ENCODE peak calls at places on chromosome 11, in four cellular contexts. One of them, this sample, is unnamed.
A peak's percentile ranks its signal among the peaks of the same experiment; 100 is the strongest.

GRCh38 chr11:2468363-2469240 is 23.8 kb downstream of the KCNQ1 start:
- DNase-seq in astrocyte: no peak
- DNase-seq in body of pancreas: no peak
- DNase-seq in iPS DF 6.9: no peak
- DNase-seq in this sample: no peak

GRCh38 chr11:80993561-80993960 is 1552.7 kb upstream of the TENM4 start:
- DNase-seq in astrocyte: peak; percentile 14
- DNase-seq in body of pancreas: no peak
- DNase-seq in iPS DF 6.9: no peak
- DNase-seq in this sample: no peak

GRCh38 chr11:116506446-116506845 is 266.3 kb downstream of the BUD13 start:
- DNase-seq in astrocyte: no peak
- DNase-seq in body of pancreas: no peak
- DNase-seq in iPS DF 6.9: no peak
- DNase-seq in this sample: no peak

GRCh38 chr11:36228689-36229088 is 60.5 kb downstream of the COMMD9 start:
- DNase-seq in astrocyte: no peak
- DNase-seq in body of pancreas: no peak
- DNase-seq in iPS DF 6.9: no peak
- DNase-seq in this sample: no peak

GRCh38 chr11:45670386-45671135 is 5.1 kb upstream of the CHST1 start:
- DNase-seq in astrocyte: no peak
- DNase-seq in body of pancreas: no peak
- DNase-seq in iPS DF 6.9: no peak
- DNase-seq in this sample: no peak

GRCh38 chr11:7513210-7514098 is at the start of gene PPFIBP2:
- DNase-seq in astrocyte: peak; percentile 16
- DNase-seq in body of pancreas: peak; percentile 89
- DNase-seq in iPS DF 6.9: peak; percentile 60
- DNase-seq in this sample: peak; percentile 88

GRCh38 chr11:95599959-95600586 is 189.5 kb downstream of the FAM76B start:
- DNase-seq in astrocyte: no peak
- DNase-seq in body of pancreas: no peak
- DNase-seq in iPS DF 6.9: no peak
- DNase-seq in this sample: peak; percentile 21

GRCh38 chr11:20616908-20617307 is 17.5 kb downstream of the SLC6A5 start:
- DNase-seq in astrocyte: no peak
- DNase-seq in body of pancreas: no peak
- DNase-seq in iPS DF 6.9: no peak
- DNase-seq in this sample: no peak

GRCh38 chr11:75827562-75827961 is 12.6 kb downstream of the UVRAG start:
- DNase-seq in astrocyte: no peak
- DNase-seq in body of pancreas: no peak
- DNase-seq in iPS DF 6.9: no peak
- DNase-seq in this sample: peak; percentile 31

GRCh38 chr11:119316729-119317591 is at the start of gene MCAM:
- DNase-seq in astrocyte: no peak
- DNase-seq in body of pancreas: peak; percentile 41
- DNase-seq in iPS DF 6.9: no peak
- DNase-seq in this sample: peak; percentile 54

GRCh38 chr11:46239801-46240061 is 37.7 kb upstream of the CREB3L1 start:
- DNase-seq in astrocyte: peak; percentile 62
- DNase-seq in body of pancreas: no peak
- DNase-seq in iPS DF 6.9: no peak
- DNase-seq in this sample: peak; percentile 39

GRCh38 chr11:72955466-72955865 is 141.3 kb downstream of the ATG16L2 start:
- DNase-seq in astrocyte: no peak
- DNase-seq in body of pancreas: no peak
- DNase-seq in iPS DF 6.9: no peak
- DNase-seq in this sample: no peak

GRCh38 chr11:117130879-117131278 is 13.2 kb upstream of the PAFAH1B2 start:
- DNase-seq in astrocyte: no peak
- DNase-seq in body of pancreas: no peak
- DNase-seq in iPS DF 6.9: no peak
- DNase-seq in this sample: no peak

GRCh38 chr11:104118105-104118762 is 45.7 kb downstream of the PDGFD start:
- DNase-seq in astrocyte: no peak
- DNase-seq in body of pancreas: no peak
- DNase-seq in iPS DF 6.9: no peak
- DNase-seq in this sample: no peak

GRCh38 chr11:65855927-65856363 is 2.0 kb downstream of the CFL1 start:
- DNase-seq in astrocyte: no peak
- DNase-seq in body of pancreas: no peak
- DNase-seq in iPS DF 6.9: no peak
- DNase-seq in this sample: no peak

GRCh38 chr11:125333354-125334077 is 162.5 kb downstream of the FEZ1 start:
- DNase-seq in astrocyte: no peak
- DNase-seq in body of pancreas: no peak
- DNase-seq in iPS DF 6.9: no peak
- DNase-seq in this sample: no peak

GRCh38 chr11:117010808-117011540 is 87.3 kb downstream of the SIK3 start:
- DNase-seq in astrocyte: peak; percentile 96
- DNase-seq in body of pancreas: no peak
- DNase-seq in iPS DF 6.9: no peak
- DNase-seq in this sample: peak; percentile 84

GRCh38 chr11:118052581-118053206 is 24.2 kb upstream of the TMPRSS4 start:
- DNase-seq in astrocyte: no peak
- DNase-seq in body of pancreas: no peak
- DNase-seq in iPS DF 6.9: no peak
- DNase-seq in this sample: no peak

GRCh38 chr11:59283825-59284772 is 71.4 kb upstream of the MPEG1 start:
- DNase-seq in astrocyte: peak; percentile 9
- DNase-seq in body of pancreas: peak; percentile 58
- DNase-seq in iPS DF 6.9: peak; percentile 27
- DNase-seq in this sample: peak; percentile 81

GRCh38 chr11:86355256-86355655 is 19.4 kb upstream of the CCDC81 start:
- DNase-seq in astrocyte: no peak
- DNase-seq in body of pancreas: no peak
- DNase-seq in iPS DF 6.9: no peak
- DNase-seq in this sample: no peak

GRCh38 chr11:7654094-7654742 is 19.1 kb downstream of the CYB5R2 start:
- DNase-seq in astrocyte: no peak
- DNase-seq in body of pancreas: no peak
- DNase-seq in iPS DF 6.9: no peak
- DNase-seq in this sample: no peak

GRCh38 chr11:19437760-19438159 is 197.0 kb upstream of the E2F8 start:
- DNase-seq in astrocyte: peak; percentile 82
- DNase-seq in body of pancreas: no peak
- DNase-seq in iPS DF 6.9: no peak
- DNase-seq in this sample: peak; percentile 59

GRCh38 chr11:76184551-76184993 is 21.7 kb downstream of the WNT11 start:
- DNase-seq in astrocyte: no peak
- DNase-seq in body of pancreas: no peak
- DNase-seq in iPS DF 6.9: no peak
- DNase-seq in this sample: peak; percentile 60

GRCh38 chr11:14418801-14419417 is 59.9 kb upstream of the RRAS2 start:
- DNase-seq in astrocyte: no peak
- DNase-seq in body of pancreas: peak; percentile 11
- DNase-seq in iPS DF 6.9: peak; percentile 72
- DNase-seq in this sample: peak; percentile 24

GRCh38 chr11:73875380-73875779 is 1.3 kb downstream of the COA4 start:
- DNase-seq in astrocyte: no peak
- DNase-seq in body of pancreas: no peak
- DNase-seq in iPS DF 6.9: no peak
- DNase-seq in this sample: no peak

GRCh38 chr11:7869467-7869866 is 61.6 kb downstream of the OR10A6 start:
- DNase-seq in astrocyte: peak; percentile 22
- DNase-seq in body of pancreas: no peak
- DNase-seq in iPS DF 6.9: no peak
- DNase-seq in this sample: peak; percentile 13

GRCh38 chr11:128482512-128483191 is 104.7 kb downstream of the ETS1 start:
- DNase-seq in astrocyte: peak; percentile 75
- DNase-seq in body of pancreas: no peak
- DNase-seq in iPS DF 6.9: no peak
- DNase-seq in this sample: peak; percentile 66

GRCh38 chr11:100892886-100893285 is 205.8 kb downstream of the ARHGAP42 start:
- DNase-seq in astrocyte: no peak
- DNase-seq in body of pancreas: no peak
- DNase-seq in iPS DF 6.9: no peak
- DNase-seq in this sample: no peak

GRCh38 chr11:57641426-57641825 is 8.3 kb downstream of the YPEL4 start:
- DNase-seq in astrocyte: no peak
- DNase-seq in body of pancreas: no peak
- DNase-seq in iPS DF 6.9: no peak
- DNase-seq in this sample: peak; percentile 80

GRCh38 chr11:15236514-15236913 is 121.8 kb downstream of the INSC start:
- DNase-seq in astrocyte: no peak
- DNase-seq in body of pancreas: no peak
- DNase-seq in iPS DF 6.9: no peak
- DNase-seq in this sample: no peak

GRCh38 chr11:101030692-101031091 is 98.9 kb downstream of the PGR start:
- DNase-seq in astrocyte: no peak
- DNase-seq in body of pancreas: no peak
- DNase-seq in iPS DF 6.9: no peak
- DNase-seq in this sample: no peak

GRCh38 chr11:76007179-76007578 is 192.2 kb downstream of the UVRAG start:
- DNase-seq in astrocyte: peak; percentile 87
- DNase-seq in body of pancreas: no peak
- DNase-seq in iPS DF 6.9: no peak
- DNase-seq in this sample: no peak

DNA sequence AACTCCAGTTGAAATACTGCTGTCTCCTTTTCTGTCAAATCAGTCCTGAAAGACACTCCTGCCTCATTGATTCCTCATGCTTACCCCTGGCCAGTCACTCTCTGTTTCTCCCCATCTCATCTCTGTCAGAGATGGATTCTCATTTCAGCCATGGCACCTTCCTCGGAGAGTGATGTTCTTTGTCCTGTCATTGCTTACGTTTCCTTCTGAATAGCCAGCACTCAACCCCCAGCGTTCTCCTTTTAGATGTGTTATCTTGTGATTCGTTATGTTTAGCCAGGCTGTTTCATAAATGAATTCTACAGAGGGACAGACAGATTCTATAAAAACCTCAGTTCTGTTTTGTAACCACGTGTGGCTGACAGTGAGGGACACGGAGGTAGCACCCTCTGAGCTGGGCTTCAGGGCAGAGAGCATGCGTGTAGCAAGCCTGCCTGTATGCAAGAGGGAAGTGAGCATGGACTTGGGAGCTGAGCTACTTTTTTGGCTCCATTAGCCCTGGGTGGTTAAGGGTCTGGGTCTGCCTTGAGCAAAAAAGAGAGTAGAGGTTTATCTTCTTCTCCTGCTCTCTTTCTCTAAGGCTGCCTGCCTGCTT is 354.6 kb downstream of the DDX10 start:
- DNase-seq in astrocyte: no peak
- DNase-seq in body of pancreas: no peak
- DNase-seq in iPS DF 6.9: no peak
- DNase-seq in this sample: no peak
- H3K4me1 ChIP-seq in astrocyte: peaks cover 5% of the 10 kb centered on the region
- H3K4me1 ChIP-seq in body of pancreas: no peaks in the 10 kb centered on the region
- H3K4me1 ChIP-seq in iPS DF 6.9: no peaks in the 10 kb centered on the region
- H3K4me1 ChIP-seq in this sample: no peaks in the 10 kb centered on the region

GRCh38 chr11:24833598-24833997 is 336.7 kb downstream of the LUZP2 start:
- DNase-seq in astrocyte: no peak
- DNase-seq in body of pancreas: no peak
- DNase-seq in iPS DF 6.9: no peak
- DNase-seq in this sample: no peak

GRCh38 chr11:24828938-24829337 is 332.1 kb downstream of the LUZP2 start:
- DNase-seq in astrocyte: no peak
- DNase-seq in body of pancreas: no peak
- DNase-seq in iPS DF 6.9: no peak
- DNase-seq in this sample: no peak
- H3K4me3 ChIP-seq in astrocyte: no peak overlapping the region
- H3K4me3 ChIP-seq in body of pancreas: no peak overlapping the region
- H3K4me3 ChIP-seq in iPS DF 6.9: no peak overlapping the region
- H3K4me3 ChIP-seq in this sample: no peak overlapping the region

DNA sequence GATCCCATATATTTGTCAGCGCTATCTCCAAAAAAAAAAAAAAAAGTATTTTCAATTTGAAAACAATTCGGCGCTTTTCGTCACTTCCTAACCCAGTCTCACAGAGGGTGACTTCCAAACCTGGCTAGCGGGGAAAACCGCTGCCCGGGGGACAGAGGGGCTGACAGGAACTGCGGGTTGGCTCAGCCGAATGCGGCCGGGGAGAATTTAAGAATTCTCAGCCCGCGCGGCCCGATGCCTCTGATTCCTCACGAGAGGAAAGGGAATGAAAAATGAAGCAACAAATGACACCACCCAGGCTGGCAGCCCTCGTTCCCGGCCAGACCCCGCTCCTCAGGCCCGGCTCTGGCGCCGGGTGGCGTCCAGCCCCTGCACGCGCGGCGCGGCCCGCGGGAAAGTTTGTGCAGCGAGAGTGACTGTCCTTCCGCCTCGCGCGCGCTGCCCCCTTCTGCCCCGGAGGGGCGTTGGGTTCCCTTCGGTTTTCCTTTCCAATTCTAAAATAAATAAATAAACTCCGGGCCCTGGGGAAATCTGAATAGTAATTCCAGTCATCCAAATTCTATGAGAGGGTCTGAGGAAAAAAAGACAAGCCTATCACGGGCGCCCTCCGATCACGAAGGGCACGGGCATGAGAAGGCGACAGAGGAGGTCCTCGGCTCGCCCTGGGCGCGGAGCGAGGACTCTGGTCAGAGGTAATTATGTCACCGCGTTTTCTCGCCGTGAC is 4.8 kb upstream of the PAX6 start:
- DNase-seq in astrocyte: peak; percentile 6
- DNase-seq in body of pancreas: no peak
- DNase-seq in iPS DF 6.9: no peak
- DNase-seq in this sample: peak; percentile 32
- H3K4me1 ChIP-seq in astrocyte: peaks cover 24% of the 10 kb centered on the region
- H3K4me1 ChIP-seq in body of pancreas: peaks cover 73% of the 10 kb centered on the region
- H3K4me1 ChIP-seq in iPS DF 6.9: peaks cover 10% of the 10 kb centered on the region
- H3K4me1 ChIP-seq in this sample: peaks cover 15% of the 10 kb centered on the region

DNA sequence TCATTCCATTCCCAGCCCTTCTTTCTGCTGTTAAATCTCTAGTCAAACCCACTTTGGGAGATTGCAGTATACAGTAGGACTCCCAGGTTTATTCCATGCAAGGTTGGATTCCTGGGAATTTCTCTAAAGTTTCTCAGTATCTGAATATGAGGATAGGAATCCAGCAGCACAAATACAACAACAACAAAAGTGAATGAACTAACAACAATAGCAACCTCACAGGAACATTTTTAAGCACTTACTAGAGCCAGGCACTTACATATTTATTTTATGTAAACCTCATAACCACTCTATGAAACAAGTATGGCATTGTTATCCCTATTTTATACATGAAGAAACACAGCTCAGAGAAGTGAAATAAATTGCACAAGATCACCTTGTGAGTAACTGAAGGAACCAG is 1.9 kb downstream of the MMP7 start:
- DNase-seq in astrocyte: no peak
- DNase-seq in body of pancreas: no peak
- DNase-seq in iPS DF 6.9: no peak
- DNase-seq in this sample: peak; percentile 19
- H3K4me3 ChIP-seq in astrocyte: no peak overlapping the region
- H3K4me3 ChIP-seq in body of pancreas: no peak overlapping the region
- H3K4me3 ChIP-seq in iPS DF 6.9: no peak overlapping the region
- H3K4me3 ChIP-seq in this sample: no peak overlapping the region